ENCODE peak calls at places on chromosomes 13 and 19, in four cellular contexts. One of them, this sample, is unnamed.

GRCh38 chr19:40594657-40595077 is 6.5 kb upstream of the LTBP4 start:
- DNase-seq in IMR-90: peak
- DNase-seq in lower leg skin: no peak
- DNase-seq in uterus: no peak
- DNase-seq in this sample: no peak

GRCh38 chr13:103081435-103081834 is 15.2 kb upstream of the SLC10A2 start:
- DNase-seq in IMR-90: no peak
- DNase-seq in lower leg skin: no peak
- DNase-seq in uterus: no peak
- DNase-seq in this sample: no peak

GRCh38 chr13:74629985-74630384 is 495.8 kb upstream of the KLF12 start:
- DNase-seq in IMR-90: no peak
- DNase-seq in lower leg skin: no peak
- DNase-seq in uterus: peak
- DNase-seq in this sample: no peak

GRCh38 chr13:43472980-43473379 is 313.8 kb downstream of the ENOX1 start:
- DNase-seq in uterus: no peak
- DNase-seq in IMR-90: no peak
- DNase-seq in lower leg skin: no peak
- DNase-seq in this sample: no peak

GRCh38 chr19:20664917-20665781 is 3.8 kb upstream of the ZNF626 start:
- DNase-seq in lower leg skin: no peak
- DNase-seq in uterus: peak
- DNase-seq in IMR-90: no peak
- DNase-seq in this sample: no peak

GRCh38 chr19:36113895-36114762 is 546 bp downstream of the POLR2I start:
- DNase-seq in IMR-90: peak
- DNase-seq in lower leg skin: peak
- DNase-seq in uterus: peak
- DNase-seq in this sample: no peak

GRCh38 chr19:11265785-11266236 is 3.5 kb upstream of the DOCK6 start:
- DNase-seq in lower leg skin: no peak
- DNase-seq in IMR-90: no peak
- DNase-seq in uterus: no peak
- DNase-seq in this sample: no peak

GRCh38 chr19:49873834-49874233 is 3.3 kb downstream of the AKT1S1 start:
- DNase-seq in uterus: no peak
- DNase-seq in IMR-90: no peak
- DNase-seq in lower leg skin: no peak
- DNase-seq in this sample: no peak

GRCh38 chr19:58182577-58182988 is 278 bp upstream of the ZNF274 start:
- DNase-seq in IMR-90: no peak
- DNase-seq in uterus: no peak
- DNase-seq in lower leg skin: no peak
- DNase-seq in this sample: no peak

GRCh38 chr19:19643158-19644053 is at the start of gene GMIP:
- DNase-seq in uterus: peak
- DNase-seq in lower leg skin: peak
- DNase-seq in IMR-90: peak
- DNase-seq in this sample: peak

GRCh38 chr13:49220035-49220855 is at the start of gene MLNR:
- DNase-seq in lower leg skin: no peak
- DNase-seq in uterus: no peak
- DNase-seq in IMR-90: no peak
- DNase-seq in this sample: no peak

GRCh38 chr13:67223024-67223423 is 7.1 kb downstream of the PCDH9 start:
- DNase-seq in uterus: no peak
- DNase-seq in lower leg skin: no peak
- DNase-seq in IMR-90: peak
- DNase-seq in this sample: no peak

GRCh38 chr19:6587093-6587820 is 3.7 kb downstream of the CD70 start:
- DNase-seq in uterus: no peak
- DNase-seq in lower leg skin: peak
- DNase-seq in IMR-90: no peak
- DNase-seq in this sample: no peak
- TF ChIP-seq POLR2A in uterus: no peak
- TF ChIP-seq POLR2A in lower leg skin: no peak
- TF ChIP-seq POLR2A in IMR-90: no peak
- TF ChIP-seq POLR2A in this sample: no peak

GRCh38 chr19:37691881-37692504 is 27.6 kb downstream of the ZNF607 start:
- DNase-seq in uterus: peak
- DNase-seq in lower leg skin: peak
- DNase-seq in IMR-90: peak
- DNase-seq in this sample: peak
- TF ChIP-seq POLR2A in uterus: peak
- TF ChIP-seq POLR2A in lower leg skin: no peak
- TF ChIP-seq POLR2A in IMR-90: peak
- TF ChIP-seq POLR2A in this sample: peak

DNA sequence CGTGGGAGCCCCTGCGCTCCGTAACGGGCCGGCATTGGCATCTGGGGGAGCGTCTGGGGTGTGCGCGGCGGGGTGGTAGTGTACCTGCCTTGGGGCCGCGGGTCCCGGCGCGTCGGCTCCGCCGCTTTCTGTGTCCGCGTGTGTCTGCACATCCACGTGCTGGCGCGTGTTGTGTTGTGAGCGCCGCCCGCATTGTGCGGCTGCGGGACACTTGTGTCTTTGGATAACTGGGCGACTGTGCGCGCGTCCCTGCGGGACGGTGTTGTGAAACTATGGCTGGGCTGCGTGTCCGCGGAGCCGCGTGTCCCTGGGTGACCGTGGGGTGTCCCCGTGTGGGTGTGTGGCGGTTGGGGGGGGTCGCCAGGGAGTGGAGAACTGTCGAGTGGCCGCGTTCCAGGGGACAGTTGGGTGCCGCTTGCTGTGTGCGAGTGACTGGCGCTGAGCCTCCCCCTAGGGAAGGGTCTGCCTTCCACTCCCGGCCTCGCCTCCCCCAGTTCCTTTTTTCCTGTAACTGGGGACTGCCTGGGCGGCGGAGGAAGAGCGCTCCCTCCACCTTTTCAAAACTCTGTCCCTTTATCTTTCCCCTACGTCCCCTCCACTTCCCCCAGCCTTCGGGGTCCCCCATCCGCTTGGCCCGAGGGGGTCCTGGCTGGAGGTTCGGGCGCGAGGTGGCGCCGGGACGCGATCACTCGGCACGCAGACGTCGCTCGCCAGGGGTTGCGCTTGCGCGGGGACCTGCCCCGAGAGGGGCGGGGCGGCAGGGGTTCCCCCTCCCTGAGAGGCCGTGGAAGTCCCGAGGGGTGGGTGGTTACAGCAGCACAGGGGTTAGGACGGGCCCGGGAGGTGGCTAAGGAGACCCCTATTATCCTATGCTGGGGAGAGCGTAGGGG is 5.6 kb upstream of the NFIC start:
- DNase-seq in uterus: no peak
- DNase-seq in lower leg skin: peak
- DNase-seq in IMR-90: no peak
- DNase-seq in this sample: peak
- TF ChIP-seq POLR2A in uterus: peak
- TF ChIP-seq POLR2A in lower leg skin: no peak
- TF ChIP-seq POLR2A in IMR-90: no peak
- TF ChIP-seq POLR2A in this sample: peak

DNA sequence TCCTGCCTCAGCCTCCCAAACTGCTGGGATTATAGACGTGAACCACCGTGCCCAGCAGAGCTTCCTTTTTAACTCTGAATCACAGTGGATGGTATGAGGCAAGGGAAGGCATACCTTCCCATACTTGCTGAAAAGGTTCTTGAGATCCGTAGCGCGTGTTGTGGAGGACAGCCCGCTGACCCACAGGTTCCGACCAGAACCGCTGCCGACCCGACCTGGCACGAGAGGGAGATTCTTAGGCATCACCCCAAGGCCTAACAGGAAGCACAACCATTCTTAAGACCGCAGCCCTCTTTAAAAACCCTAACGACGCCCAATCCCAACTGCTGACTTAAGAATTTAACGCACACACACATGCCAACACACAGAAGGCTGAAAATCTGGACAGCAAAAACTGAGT is 12.7 kb downstream of the SAFB2 start:
- DNase-seq in lower leg skin: no peak
- DNase-seq in IMR-90: no peak
- DNase-seq in uterus: no peak
- DNase-seq in this sample: no peak
- TF ChIP-seq POLR2A in lower leg skin: no peak
- TF ChIP-seq POLR2A in IMR-90: no peak
- TF ChIP-seq POLR2A in uterus: no peak
- TF ChIP-seq POLR2A in this sample: no peak

GRCh38 chr13:46181799-46182490 is at the start of gene LCP1:
- DNase-seq in uterus: no peak
- DNase-seq in lower leg skin: no peak
- DNase-seq in IMR-90: no peak
- DNase-seq in this sample: no peak
- TF ChIP-seq POLR2A in uterus: no peak
- TF ChIP-seq POLR2A in lower leg skin: no peak
- TF ChIP-seq POLR2A in IMR-90: no peak
- TF ChIP-seq POLR2A in this sample: peak

GRCh38 chr19:43984687-43985000 is 656 bp downstream of the ZNF155 start:
- DNase-seq in IMR-90: no peak
- DNase-seq in lower leg skin: no peak
- DNase-seq in uterus: no peak
- DNase-seq in this sample: no peak

GRCh38 chr19:43983544-43983911 is 460 bp upstream of the ZNF155 start:
- DNase-seq in lower leg skin: no peak
- DNase-seq in uterus: no peak
- DNase-seq in IMR-90: no peak
- DNase-seq in this sample: no peak

GRCh38 chr19:43983912-43984686 is at the start of gene ZNF155:
- DNase-seq in lower leg skin: peak
- DNase-seq in uterus: peak
- DNase-seq in IMR-90: peak
- DNase-seq in this sample: peak
- TF ChIP-seq POLR2A in lower leg skin: no peak
- TF ChIP-seq POLR2A in uterus: no peak
- TF ChIP-seq POLR2A in IMR-90: no peak
- TF ChIP-seq POLR2A in this sample: no peak

GRCh38 chr19:29811125-29812079 is at the start of gene CCNE1:
- DNase-seq in lower leg skin: peak
- DNase-seq in uterus: peak
- DNase-seq in IMR-90: peak
- DNase-seq in this sample: peak
- TF ChIP-seq POLR2A in lower leg skin: no peak
- TF ChIP-seq POLR2A in uterus: no peak
- TF ChIP-seq POLR2A in IMR-90: no peak
- TF ChIP-seq POLR2A in this sample: no peak

GRCh38 chr13:30395192-30396158 is 26.8 kb upstream of the UBE2L5 start:
- DNase-seq in uterus: peak
- DNase-seq in IMR-90: peak
- DNase-seq in lower leg skin: peak
- DNase-seq in this sample: peak
- TF ChIP-seq POLR2A in uterus: peak
- TF ChIP-seq POLR2A in IMR-90: no peak
- TF ChIP-seq POLR2A in lower leg skin: peak
- TF ChIP-seq POLR2A in this sample: peak

GRCh38 chr19:45445139-45445538 is 21.4 kb upstream of the ERCC1 start:
- DNase-seq in lower leg skin: no peak
- DNase-seq in IMR-90: no peak
- DNase-seq in uterus: no peak
- DNase-seq in this sample: no peak

GRCh38 chr19:45442408-45442926 is 18.8 kb upstream of the ERCC1 start:
- DNase-seq in lower leg skin: no peak
- DNase-seq in IMR-90: no peak
- DNase-seq in uterus: no peak
- DNase-seq in this sample: no peak

GRCh38 chr19:45444318-45445041 is 20.8 kb upstream of the ERCC1 start:
- DNase-seq in lower leg skin: peak
- DNase-seq in IMR-90: peak
- DNase-seq in uterus: peak
- DNase-seq in this sample: peak

GRCh38 chr19:45442927-45443461 is 19.3 kb upstream of the ERCC1 start:
- DNase-seq in uterus: peak
- DNase-seq in lower leg skin: peak
- DNase-seq in IMR-90: peak
- DNase-seq in this sample: peak

GRCh38 chr19:45443462-45444317 is 20.0 kb upstream of the ERCC1 start:
- DNase-seq in uterus: peak
- DNase-seq in lower leg skin: peak
- DNase-seq in IMR-90: peak
- DNase-seq in this sample: peak
- TF ChIP-seq POLR2A in uterus: peak
- TF ChIP-seq POLR2A in lower leg skin: peak
- TF ChIP-seq POLR2A in IMR-90: peak
- TF ChIP-seq POLR2A in this sample: peak

GRCh38 chr19:1441022-1441426 is 2.8 kb downstream of the RPS15 start:
- DNase-seq in IMR-90: no peak
- DNase-seq in lower leg skin: no peak
- DNase-seq in uterus: no peak
- DNase-seq in this sample: no peak
- TF ChIP-seq POLR2A in IMR-90: no peak
- TF ChIP-seq POLR2A in lower leg skin: no peak
- TF ChIP-seq POLR2A in uterus: no peak
- TF ChIP-seq POLR2A in this sample: no peak